ENCODE peak calls at places on chromosome 1, in nine cellular contexts. B is T-cell; S is activated CD8-positive, alpha-beta memory T cell treated with anti-CD3 and anti-CD28 coated beads for 24 hours; M is left cardiac atrium; A is T-helper 2 cell; U is lower lobe of right lung; P is AG08396; O is mesothelial cell of epicardium; X is cardiac septum. V is an unnamed sample.

GRCh38 chr1:84021822-84022221 is 22.9 kb upstream of the TTLL7 start:
- DNase-seq in B (no peak), S (no peak), M (no peak), A (no peak), U (no peak), P (no peak), O (no peak), X (no peak), V (no peak)

GRCh38 chr1:27862004-27862403 is 10.3 kb upstream of the THEMIS2 start:
- DNase-seq in B (no peak), S (no peak), M (peak), A (no peak), U (no peak), P (no peak), O (no peak), X (no peak), V (no peak)

GRCh38 chr1:37399830-37400790 is 74.3 kb upstream of the ZC3H12A start:
- DNase-seq in B (no peak), S (no peak), M (no peak), A (no peak), U (no peak), P (no peak), O (no peak), X (no peak), V (no peak)

GRCh38 chr1:170520601-170521000 is 11.4 kb upstream of the GORAB start:
- DNase-seq in B (no peak), S (no peak), M (no peak), A (no peak), U (no peak), P (no peak), O (no peak), X (no peak), V (no peak)

GRCh38 chr1:239587066-239587465 is 200.7 kb downstream of the CHRM3 start:
- DNase-seq in B (peak), S (peak), M (no peak), A (no peak), U (no peak), P (no peak), O (no peak), X (no peak), V (no peak)

GRCh38 chr1:94783342-94784264 is 36.6 kb upstream of the SLC44A3 start:
- DNase-seq in B (no peak), S (no peak), M (peak), A (no peak), U (peak), P (peak), O (no peak), X (peak), V (no peak)

GRCh38 chr1:180360333-180361075 is 130.4 kb downstream of the LHX4 start:
- DNase-seq in B (no peak), S (no peak), M (no peak), A (no peak), U (no peak), P (peak), O (no peak), X (no peak), V (no peak)

GRCh38 chr1:27306892-27307850 is 14.8 kb upstream of the TMEM222 start:
- DNase-seq in B (no peak), S (no peak), M (no peak), A (no peak), U (no peak), P (no peak), O (no peak), X (no peak), V (peak)

GRCh38 chr1:223077434-223077833 is 65.6 kb downstream of the TLR5 start:
- DNase-seq in B (no peak), S (no peak), M (no peak), A (no peak), U (no peak), P (no peak), O (no peak), X (peak), V (no peak)

GRCh38 chr1:12556368-12556930 is 61.6 kb downstream of the DHRS3 start:
- DNase-seq in B (no peak), S (no peak), M (no peak), A (no peak), U (peak), P (peak), O (no peak), X (no peak), V (no peak)

GRCh38 chr1:100400332-100400933 is 48.1 kb downstream of the CDC14A start:
- DNase-seq in B (peak), S (no peak), M (peak), A (peak), U (peak), P (no peak), O (no peak), X (peak), V (no peak)

GRCh38 chr1:21217812-21218596 is 41.3 kb upstream of the EIF4G3 start:
- DNase-seq in B (no peak), S (peak), M (peak), A (peak), U (peak), P (peak), O (no peak), X (peak), V (no peak)

GRCh38 chr1:197356723-197357533 is 88.9 kb downstream of the CRB1 start:
- DNase-seq in B (no peak), S (no peak), M (peak), A (no peak), U (no peak), P (peak), O (no peak), X (no peak), V (no peak)

GRCh38 chr1:46174448-46175231 is at the start of gene TSPAN1:
- DNase-seq in B (no peak), S (no peak), M (peak), A (no peak), U (no peak), P (peak), O (no peak), X (no peak), V (no peak)

GRCh38 chr1:165707984-165708706 is 9.8 kb upstream of the ALDH9A1 start:
- DNase-seq in B (no peak), S (no peak), M (no peak), A (no peak), U (no peak), P (no peak), O (no peak), X (no peak), V (no peak)

GRCh38 chr1:82704966-82705365 is 904.2 kb downstream of the ADGRL2 start:
- DNase-seq in B (no peak), S (no peak), M (no peak), A (no peak), U (no peak), P (no peak), O (no peak), X (no peak), V (no peak)

GRCh38 chr1:60152886-60153285 is 79.3 kb upstream of the C1orf87 start:
- DNase-seq in B (no peak), S (no peak), M (no peak), A (no peak), U (no peak), P (no peak), O (no peak), X (no peak), V (no peak)

GRCh38 chr1:31663622-31664452 is 19.2 kb upstream of the PEF1 start:
- DNase-seq in B (peak), S (peak), M (peak), A (peak), U (peak), P (peak), O (peak), X (no peak), V (peak)

GRCh38 chr1:3067301-3067670 is 1.7 kb upstream of the PRDM16 start:
- DNase-seq in B (no peak), S (no peak), M (peak), A (no peak), U (peak), P (no peak), O (peak), X (peak), V (peak)